ENCODE peak calls at places on chromosomes 13 and 19, in seven cellular contexts. Z is hepatocyte, H is AG09309, L is GM23338, X is ascending aorta, K is cardiac muscle cell, Y is WERI-Rb-1. J is an unnamed sample.

GRCh38 chr19:55471266-55471665 is 5.2 kb upstream of the ZNF628 start:
- DNase-seq in K (no peak), Y (no peak), L (no peak), H (no peak), X (no peak), Z (no peak), J (no peak)

GRCh38 chr13:76632388-76633044 is 253.7 kb downstream of the KCTD12 start:
- DNase-seq in X (no peak), K (peak), Y (no peak), H (no peak), L (peak), Z (peak), J (no peak)

GRCh38 chr13:43878897-43879322 is 630 bp downstream of the CCDC122 start:
- DNase-seq in L (peak), H (peak), K (peak), X (peak), Z (peak), Y (peak), J (peak)

GRCh38 chr19:58170860-58171259 is 12.0 kb upstream of the ZNF274 start:
- DNase-seq in L (no peak), K (peak), X (no peak), Z (no peak), H (no peak), Y (no peak), J (no peak)

GRCh38 chr13:99123101-99124045 is 77.3 kb upstream of the UBAC2 start:
- DNase-seq in Y (no peak), Z (no peak), L (no peak), K (peak), H (peak), X (no peak), J (no peak)

GRCh38 chr19:33740811-33741396 is 55.8 kb upstream of the KCTD15 start:
- DNase-seq in Z (peak), X (no peak), Y (no peak), L (peak), K (peak), H (peak), J (no peak)

GRCh38 chr19:55579766-55580621 is 654 bp downstream of the ZNF579 start:
- DNase-seq in H (no peak), X (no peak), K (peak), L (peak), Y (peak), Z (peak), J (no peak)

GRCh38 chr19:13841339-13842293 is 35.3 kb upstream of the NANOS3 start:
- DNase-seq in H (no peak), Y (no peak), X (peak), L (no peak), Z (peak), K (peak), J (peak)

GRCh38 chr19:7607212-7607873 is 11.7 kb downstream of the CAMSAP3 start:
- DNase-seq in K (no peak), Z (no peak), X (no peak), L (no peak), H (no peak), Y (no peak), J (no peak)

GRCh38 chr13:98632971-98633370 is 56.1 kb upstream of the STK24 start:
- DNase-seq in K (peak), X (no peak), Y (peak), Z (no peak), H (no peak), L (no peak), J (no peak)

GRCh38 chr19:18809149-18809978 is 18.3 kb upstream of the COMP start:
- DNase-seq in X (peak), K (peak), H (peak), Z (peak), Y (no peak), L (no peak), J (no peak)

GRCh38 chr19:6521718-6522646 is 8.8 kb upstream of the TNFSF9 start:
- DNase-seq in K (peak), L (peak), Y (no peak), H (no peak), Z (no peak), X (no peak), J (no peak)

GRCh38 chr19:38699027-38699346 is 45.3 kb downstream of the CAPN12 start:
- DNase-seq in H (no peak), Z (no peak), L (no peak), Y (no peak), K (no peak), X (no peak), J (no peak)
- H3K4me3 ChIP-seq in H (no peak), Z (no peak), L (no peak), Y (no peak), K (no peak), X (no peak), J (no peak)

GRCh38 chr13:95678967-95679366 is 2.0 kb downstream of the DNAJC3 start:
- DNase-seq in Z (no peak), H (no peak), K (no peak), X (no peak), L (no peak), Y (no peak), J (no peak)
- H3K4me3 ChIP-seq in Z (peak), H (no peak), K (peak), X (peak), L (peak), Y (no peak), J (no peak)

GRCh38 chr19:54418930-54419800 is 3.9 kb downstream of the TTYH1 start:
- DNase-seq in K (no peak), L (no peak), H (no peak), Y (no peak), Z (no peak), X (no peak), J (no peak)

GRCh38 chr19:54415901-54416621 is 797 bp downstream of the TTYH1 start:
- DNase-seq in X (no peak), H (no peak), K (no peak), L (no peak), Y (no peak), Z (no peak), J (no peak)

GRCh38 chr19:54415208-54415900 is at the start of gene TTYH1:
- DNase-seq in X (no peak), L (peak), H (no peak), Y (peak), Z (no peak), K (no peak), J (no peak)

GRCh38 chr19:54418030-54418929 is 3.0 kb downstream of the TTYH1 start:
- DNase-seq in X (no peak), Z (no peak), L (peak), Y (no peak), K (peak), H (no peak), J (no peak)

GRCh38 chr19:54416695-54417491 is 1.6 kb downstream of the TTYH1 start:
- DNase-seq in K (no peak), H (no peak), L (peak), Y (no peak), X (no peak), Z (no peak), J (no peak)
- H3K4me3 ChIP-seq in K (no peak), H (no peak), L (peak), Y (no peak), X (no peak), Z (no peak), J (peak)

GRCh38 chr19:51002542-51003311 is 1.3 kb upstream of the KLK8 start:
- DNase-seq in X (no peak), Z (peak), H (no peak), K (peak), Y (no peak), L (peak), J (no peak)

GRCh38 chr19:51001495-51001894 is at the start of gene KLK8:
- DNase-seq in X (no peak), Y (no peak), Z (no peak), K (no peak), L (peak), H (no peak), J (peak)

GRCh38 chr19:51003316-51003715 is 1.9 kb upstream of the KLK8 start:
- DNase-seq in K (no peak), H (no peak), Z (no peak), L (no peak), Y (no peak), X (no peak), J (no peak)

GRCh38 chr19:51000981-51001380 is 423 bp downstream of the KLK8 start:
- DNase-seq in L (peak), Y (no peak), X (no peak), Z (no peak), H (no peak), K (no peak), J (peak)

GRCh38 chr19:51002101-51002532 is 713 bp upstream of the KLK8 start:
- DNase-seq in Y (no peak), X (no peak), H (no peak), L (peak), Z (no peak), K (no peak), J (no peak)
- H3K4me3 ChIP-seq in Y (no peak), X (no peak), H (no peak), L (peak), Z (no peak), K (no peak), J (no peak)

GRCh38 chr13:21673592-21674270 is 2.9 kb downstream of the FGF9 start:
- DNase-seq in Z (peak), Y (no peak), K (peak), X (no peak), H (no peak), L (peak), J (no peak)

GRCh38 chr13:21670883-21671792 is at the start of gene FGF9:
- DNase-seq in Y (peak), K (peak), X (peak), L (peak), Z (peak), H (peak), J (peak)

GRCh38 chr13:21671793-21672680 is 1.2 kb downstream of the FGF9 start:
- DNase-seq in H (no peak), L (peak), Z (no peak), X (no peak), Y (no peak), K (no peak), J (no peak)

GRCh38 chr13:21674271-21675009 is 3.6 kb downstream of the FGF9 start:
- DNase-seq in L (peak), H (no peak), X (no peak), Y (no peak), Z (peak), K (no peak), J (no peak)

GRCh38 chr13:21672811-21673591 is 2.1 kb downstream of the FGF9 start:
- DNase-seq in L (no peak), Y (no peak), H (no peak), Z (no peak), X (no peak), K (no peak), J (no peak)
- H3K4me3 ChIP-seq in L (peak), Y (peak), H (no peak), Z (peak), X (peak), K (peak), J (peak)

GRCh38 chr19:46299004-46299509 is 2.2 kb downstream of the HIF3A start:
- DNase-seq in Z (peak), L (no peak), Y (no peak), K (peak), X (peak), H (no peak), J (peak)
- H3K4me3 ChIP-seq in Z (no peak), L (peak), Y (no peak), K (peak), X (peak), H (no peak), J (peak)

GRCh38 chr19:1269478-1270167 is 491 bp downstream of the CIRBP start:
- DNase-seq in X (peak), L (peak), Y (peak), K (peak), Z (peak), H (no peak), J (peak)

GRCh38 chr19:1267441-1268391 is 1.4 kb upstream of the CIRBP start:
- DNase-seq in Z (no peak), L (no peak), H (no peak), Y (peak), K (no peak), X (no peak), J (no peak)

GRCh38 chr19:1266818-1267440 is 2.2 kb upstream of the CIRBP start:
- DNase-seq in L (peak), Z (peak), H (no peak), Y (peak), X (peak), K (peak), J (no peak)

GRCh38 chr19:1269065-1269477 is at the start of gene CIRBP:
- DNase-seq in K (peak), Z (peak), H (peak), Y (peak), L (peak), X (peak), J (peak)

GRCh38 chr19:1268392-1269064 is 604 bp upstream of the CIRBP start:
- DNase-seq in Y (no peak), H (no peak), K (no peak), Z (no peak), X (peak), L (no peak), J (no peak)
- H3K4me3 ChIP-seq in Y (peak), H (no peak), K (no peak), Z (no peak), X (no peak), L (peak), J (peak)

J was measured in breast epithelium.